ENCODE peak calls at places on chromosomes 7 and 10, in four cellular contexts. One of them, this sample, is unnamed.

GRCh38 chr7:65832281-65832680 is 40.6 kb upstream of the VKORC1L1 start:
- DNase-seq in H1: no peak
- DNase-seq in H9: peak; percentile 42
- DNase-seq in mesendoderm: peak; percentile 49
- DNase-seq in this sample: peak; percentile 59

GRCh38 chr7:155228459-155228845 is 69.2 kb upstream of the INSIG1 start:
- DNase-seq in H1: no peak
- DNase-seq in H9: no peak
- DNase-seq in mesendoderm: no peak
- DNase-seq in this sample: peak; percentile 45

GRCh38 chr10:24726626-24727025 is 2.9 kb upstream of the ARHGAP21 start:
- DNase-seq in H1: no peak
- DNase-seq in H9: no peak
- DNase-seq in mesendoderm: no peak
- DNase-seq in this sample: no peak

GRCh38 chr7:17986826-17987225 is 40.8 kb downstream of the PRPS1L1 start:
- DNase-seq in H9: no peak
- DNase-seq in H1: no peak
- DNase-seq in mesendoderm: no peak
- DNase-seq in this sample: peak; percentile 88

GRCh38 chr7:192701-193536 is 548 bp downstream of the FAM20C start:
- DNase-seq in mesendoderm: peak; percentile 16
- DNase-seq in H9: no peak
- DNase-seq in H1: no peak
- DNase-seq in this sample: peak; percentile 21

GRCh38 chr10:51653025-51653424 is 46.4 kb downstream of the CSTF2T start:
- DNase-seq in H9: no peak
- DNase-seq in H1: no peak
- DNase-seq in mesendoderm: no peak
- DNase-seq in this sample: peak; percentile 39

GRCh38 chr7:26486153-26486552 is 194.5 kb downstream of the SNX10 start:
- DNase-seq in H9: no peak
- DNase-seq in mesendoderm: no peak
- DNase-seq in H1: no peak
- DNase-seq in this sample: no peak

GRCh38 chr10:133089461-133089800 is 1.7 kb downstream of the ADGRA1 start:
- DNase-seq in H1: no peak
- DNase-seq in mesendoderm: no peak
- DNase-seq in H9: no peak
- DNase-seq in this sample: no peak

GRCh38 chr10:84540022-84540616 is 211.7 kb downstream of the CCSER2 start:
- DNase-seq in mesendoderm: peak; percentile 50
- DNase-seq in H9: no peak
- DNase-seq in H1: no peak
- DNase-seq in this sample: peak; percentile 82

GRCh38 chr10:122163182-122164027 is 107.7 kb upstream of the BTBD16 start:
- DNase-seq in H1: peak; percentile 84
- DNase-seq in H9: peak; percentile 96
- DNase-seq in mesendoderm: peak; percentile 97
- DNase-seq in this sample: peak; percentile 52

GRCh38 chr7:1849351-1849951 is 179.4 kb downstream of the ELFN1 start:
- DNase-seq in H9: no peak
- DNase-seq in H1: no peak
- DNase-seq in mesendoderm: no peak
- DNase-seq in this sample: no peak
- H3K56ac ChIP-seq in H9: no peak overlapping the region
- H3K56ac ChIP-seq in H1: no peak overlapping the region
- H3K56ac ChIP-seq in mesendoderm: peak overlapping the region; percentile 18
- H3K56ac ChIP-seq in this sample: no peak overlapping the region

GRCh38 chr7:146544748-146545147 is 428.1 kb downstream of the CNTNAP2 start:
- DNase-seq in H9: no peak
- DNase-seq in H1: no peak
- DNase-seq in mesendoderm: no peak
- DNase-seq in this sample: no peak
- H3K56ac ChIP-seq in H9: no peak overlapping the region
- H3K56ac ChIP-seq in H1: no peak overlapping the region
- H3K56ac ChIP-seq in mesendoderm: no peak overlapping the region
- H3K56ac ChIP-seq in this sample: no peak overlapping the region

DNA sequence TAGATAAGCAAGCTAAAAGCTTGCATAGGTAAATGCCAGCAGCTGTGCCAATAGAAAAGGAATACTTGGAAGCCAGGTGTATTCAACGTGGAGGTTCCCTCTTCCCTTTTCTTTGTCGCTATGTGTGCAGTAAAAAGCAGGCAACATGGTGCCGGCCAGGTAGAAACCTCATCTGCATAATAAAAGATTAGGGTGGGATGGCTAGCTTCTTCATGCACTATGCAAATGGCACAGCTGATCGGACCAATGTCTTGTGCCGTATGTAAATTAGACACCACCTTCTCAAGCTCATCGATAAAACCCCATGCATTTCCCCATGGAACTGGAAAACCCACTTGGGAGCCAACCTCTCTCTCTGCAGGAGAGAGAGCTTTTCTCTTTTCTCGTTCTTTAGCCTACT is 150.9 kb upstream of the FOXK1 start:
- DNase-seq in H1: peak; percentile 13
- DNase-seq in H9: peak; percentile 67
- DNase-seq in mesendoderm: no peak
- DNase-seq in this sample: no peak
- H3K56ac ChIP-seq in H1: no peak overlapping the region
- H3K56ac ChIP-seq in H9: no peak overlapping the region
- H3K56ac ChIP-seq in mesendoderm: no peak overlapping the region
- H3K56ac ChIP-seq in this sample: no peak overlapping the region

GRCh38 chr10:62036186-62037081 is 134.9 kb downstream of the ARID5B start:
- DNase-seq in mesendoderm: no peak
- DNase-seq in H1: no peak
- DNase-seq in H9: peak; percentile 50
- DNase-seq in this sample: no peak

GRCh38 chr10:62037166-62037831 is 135.8 kb downstream of the ARID5B start:
- DNase-seq in H9: no peak
- DNase-seq in mesendoderm: peak; percentile 62
- DNase-seq in H1: no peak
- DNase-seq in this sample: peak; percentile 72

GRCh38 chr10:62031522-62031921 is 130.0 kb downstream of the ARID5B start:
- DNase-seq in mesendoderm: no peak
- DNase-seq in H1: no peak
- DNase-seq in H9: no peak
- DNase-seq in this sample: no peak

GRCh38 chr10:62029401-62029800 is 127.9 kb downstream of the ARID5B start:
- DNase-seq in H9: no peak
- DNase-seq in mesendoderm: no peak
- DNase-seq in H1: no peak
- DNase-seq in this sample: no peak

DNA sequence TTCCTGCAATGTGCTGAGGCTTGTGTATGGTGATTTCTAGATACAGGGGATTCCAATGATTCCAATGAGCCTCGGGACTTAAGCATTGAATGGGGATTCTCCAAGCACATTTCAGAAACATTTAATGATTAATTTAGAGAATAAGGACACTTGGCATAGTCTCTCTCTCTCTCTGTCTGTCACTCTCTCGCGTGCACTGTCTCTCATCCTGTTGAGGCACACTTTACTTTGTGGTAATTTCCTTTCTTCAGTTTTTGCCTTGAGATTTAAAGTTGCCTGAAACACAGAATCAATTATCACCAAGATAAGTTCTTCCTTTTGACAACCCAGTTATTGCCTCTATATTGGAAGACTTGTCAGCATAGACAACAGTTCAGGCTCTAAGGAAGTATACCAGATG is 131.6 kb downstream of the ARID5B start:
- DNase-seq in H1: no peak
- DNase-seq in mesendoderm: no peak
- DNase-seq in H9: no peak
- DNase-seq in this sample: no peak
- H3K56ac ChIP-seq in H1: no peak overlapping the region
- H3K56ac ChIP-seq in mesendoderm: no peak overlapping the region
- H3K56ac ChIP-seq in H9: no peak overlapping the region
- H3K56ac ChIP-seq in this sample: no peak overlapping the region

DNA sequence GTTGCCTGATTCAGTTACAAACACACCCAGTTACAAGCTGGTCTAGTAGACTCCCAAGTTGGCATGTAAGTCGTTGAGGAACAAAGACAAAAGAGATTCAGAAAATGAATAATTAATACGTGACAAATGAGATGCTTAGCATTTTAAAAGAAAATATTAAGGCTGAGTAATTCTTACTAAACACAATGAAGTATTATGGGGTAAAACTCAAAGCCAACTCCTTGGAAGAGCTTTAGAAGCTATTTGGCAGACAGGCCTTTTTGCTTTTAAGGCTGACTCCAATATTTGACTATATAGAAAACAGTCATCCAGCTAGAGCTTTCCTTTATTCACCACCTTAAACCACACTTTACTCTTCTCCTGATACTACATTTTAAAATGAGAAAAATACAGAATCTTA is 5.4 kb downstream of the TRDMT1 start:
- DNase-seq in H1: no peak
- DNase-seq in mesendoderm: no peak
- DNase-seq in H9: no peak
- DNase-seq in this sample: no peak
- H3K56ac ChIP-seq in H1: no peak overlapping the region
- H3K56ac ChIP-seq in mesendoderm: no peak overlapping the region
- H3K56ac ChIP-seq in H9: no peak overlapping the region
- H3K56ac ChIP-seq in this sample: no peak overlapping the region

DNA sequence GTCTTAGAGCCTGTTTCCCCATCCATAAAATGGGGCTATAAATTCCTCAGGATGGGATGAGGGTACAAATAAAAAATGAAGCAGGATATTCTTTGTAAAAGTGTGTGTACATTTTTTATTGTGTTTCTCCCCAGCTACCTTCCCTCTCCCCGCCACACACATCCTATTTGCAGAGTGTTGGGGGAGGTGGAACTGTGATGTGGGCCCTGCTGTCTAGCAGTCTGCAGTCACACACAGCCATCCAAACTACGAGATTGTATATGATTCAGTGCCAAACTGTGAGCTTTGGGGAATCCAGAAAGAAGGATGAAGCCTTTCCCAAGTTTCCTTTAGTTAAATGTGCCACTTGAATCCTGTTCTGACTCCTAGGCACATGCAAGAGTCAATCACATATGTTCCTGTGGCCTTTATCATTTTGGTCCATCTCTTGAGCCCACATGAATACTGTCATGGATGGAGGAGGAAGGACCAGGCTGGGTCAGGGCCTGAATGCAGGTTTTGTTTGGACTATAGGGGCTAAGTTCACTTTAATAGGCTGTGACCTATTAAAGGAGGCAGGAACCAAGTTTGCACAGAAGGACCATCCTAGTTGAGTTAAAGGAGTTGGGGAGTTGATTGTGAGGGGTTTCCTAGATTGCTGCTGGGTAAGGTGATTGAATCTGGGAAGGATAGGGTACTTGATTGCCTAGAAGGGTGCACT is 1.1 kb upstream of the SEMA4G start:
- DNase-seq in mesendoderm: no peak
- DNase-seq in H9: no peak
- DNase-seq in H1: no peak
- DNase-seq in this sample: no peak
- H3K56ac ChIP-seq in mesendoderm: no peak overlapping the region
- H3K56ac ChIP-seq in H9: no peak overlapping the region
- H3K56ac ChIP-seq in H1: no peak overlapping the region
- H3K56ac ChIP-seq in this sample: no peak overlapping the region

GRCh38 chr7:41979834-41980307 is 257.1 kb downstream of the GLI3 start:
- DNase-seq in H9: peak; percentile 50
- DNase-seq in H1: no peak
- DNase-seq in mesendoderm: peak; percentile 67
- DNase-seq in this sample: peak; percentile 55

GRCh38 chr7:41981046-41982040 is 255.7 kb downstream of the GLI3 start:
- DNase-seq in mesendoderm: no peak
- DNase-seq in H9: no peak
- DNase-seq in H1: no peak
- DNase-seq in this sample: no peak

DNA sequence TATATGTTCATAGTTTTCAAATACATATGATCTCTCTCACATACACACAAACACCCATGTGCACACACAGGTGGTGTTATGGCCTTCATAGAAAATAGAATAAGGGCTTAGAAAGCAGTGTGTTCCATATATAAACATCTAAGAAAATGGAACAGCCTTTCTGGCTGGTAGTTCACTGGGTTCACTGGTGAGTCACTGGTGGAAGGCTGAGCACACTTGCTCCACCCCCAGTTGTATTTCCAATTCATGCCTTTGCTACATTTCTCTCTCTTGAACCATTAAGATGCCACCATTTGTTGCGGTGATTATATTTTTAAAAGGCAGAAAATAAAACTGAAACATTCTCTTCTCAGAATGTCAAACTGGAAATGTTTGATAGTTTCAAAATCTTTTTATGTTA is 252.1 kb downstream of the GLI3 start:
- DNase-seq in H9: no peak
- DNase-seq in mesendoderm: no peak
- DNase-seq in H1: no peak
- DNase-seq in this sample: peak; percentile 79
- H3K56ac ChIP-seq in H9: no peak overlapping the region
- H3K56ac ChIP-seq in mesendoderm: no peak overlapping the region
- H3K56ac ChIP-seq in H1: no peak overlapping the region
- H3K56ac ChIP-seq in this sample: no peak overlapping the region

DNA sequence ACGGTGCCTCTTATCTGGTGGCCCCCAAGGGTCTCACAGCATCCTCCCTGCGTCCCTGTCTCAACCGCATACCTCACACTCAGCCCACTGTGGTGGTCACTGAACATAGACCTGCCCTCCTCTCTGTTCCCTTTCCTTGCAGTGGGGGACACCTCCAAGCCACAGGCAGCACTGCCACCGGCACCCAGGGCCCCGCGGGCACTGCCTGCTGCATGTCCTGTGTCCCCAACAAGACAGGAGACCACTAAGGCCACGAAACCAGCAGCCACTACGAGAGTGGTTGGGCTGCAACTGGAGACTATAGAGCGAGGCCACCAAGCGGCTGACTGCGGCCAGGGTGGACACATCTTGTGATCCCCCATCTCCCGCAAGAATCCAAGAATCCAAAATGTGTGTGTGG is 15.3 kb downstream of the BRI3 start:
- DNase-seq in H9: no peak
- DNase-seq in mesendoderm: no peak
- DNase-seq in H1: no peak
- DNase-seq in this sample: no peak
- H3K56ac ChIP-seq in H9: no peak overlapping the region
- H3K56ac ChIP-seq in mesendoderm: no peak overlapping the region
- H3K56ac ChIP-seq in H1: no peak overlapping the region
- H3K56ac ChIP-seq in this sample: no peak overlapping the region

GRCh38 chr7:5620459-5620881 is 161.0 kb downstream of the RNF216 start:
- DNase-seq in H1: no peak
- DNase-seq in mesendoderm: no peak
- DNase-seq in H9: no peak
- DNase-seq in this sample: no peak

GRCh38 chr7:5621776-5622175 is 159.7 kb downstream of the RNF216 start:
- DNase-seq in mesendoderm: no peak
- DNase-seq in H1: no peak
- DNase-seq in H9: no peak
- DNase-seq in this sample: no peak

GRCh38 chr7:5622286-5622685 is 159.2 kb downstream of the RNF216 start:
- DNase-seq in mesendoderm: no peak
- DNase-seq in H1: no peak
- DNase-seq in H9: no peak
- DNase-seq in this sample: no peak

GRCh38 chr7:5622746-5623145 is 158.7 kb downstream of the RNF216 start:
- DNase-seq in H1: no peak
- DNase-seq in mesendoderm: no peak
- DNase-seq in H9: no peak
- DNase-seq in this sample: no peak

GRCh38 chr7:5619419-5620130 is 161.9 kb downstream of the RNF216 start:
- DNase-seq in H1: no peak
- DNase-seq in mesendoderm: no peak
- DNase-seq in H9: no peak
- DNase-seq in this sample: no peak
- H3K56ac ChIP-seq in H1: no peak overlapping the region
- H3K56ac ChIP-seq in mesendoderm: no peak overlapping the region
- H3K56ac ChIP-seq in H9: no peak overlapping the region
- H3K56ac ChIP-seq in this sample: no peak overlapping the region

This sample was measured in IMR-90.